ENCODE peak calls at places on chromosomes 5 and 9, in five cellular contexts. One of them, this sample, is unnamed.

GRCh38 chr9:27339661-27340295 is 42.8 kb upstream of the EQTN start:
- DNase-seq in amygdala: no peak
- DNase-seq in stromal cell of bone marrow: no peak
- DNase-seq in AG10803: peak
- DNase-seq in NCI-H2171 treated with DMSO at 0.1 percent for 48 hours: no peak
- DNase-seq in this sample: peak

GRCh38 chr9:86892576-86892975 is 54.7 kb downstream of the GAS1 start:
- DNase-seq in stromal cell of bone marrow: no peak
- DNase-seq in amygdala: no peak
- DNase-seq in NCI-H2171 treated with DMSO at 0.1 percent for 48 hours: no peak
- DNase-seq in AG10803: no peak
- DNase-seq in this sample: no peak

GRCh38 chr9:36867672-36868471 is 166.2 kb downstream of the PAX5 start:
- DNase-seq in amygdala: no peak
- DNase-seq in stromal cell of bone marrow: no peak
- DNase-seq in NCI-H2171 treated with DMSO at 0.1 percent for 48 hours: no peak
- DNase-seq in AG10803: no peak
- DNase-seq in this sample: no peak

GRCh38 chr9:30504502-30504905 is 1879.9 kb upstream of the ACO1 start:
- DNase-seq in stromal cell of bone marrow: no peak
- DNase-seq in AG10803: no peak
- DNase-seq in amygdala: no peak
- DNase-seq in NCI-H2171 treated with DMSO at 0.1 percent for 48 hours: no peak
- DNase-seq in this sample: no peak

GRCh38 chr9:100601216-100601615 is 23.3 kb downstream of the CAVIN4 start:
- DNase-seq in NCI-H2171 treated with DMSO at 0.1 percent for 48 hours: peak
- DNase-seq in amygdala: no peak
- DNase-seq in stromal cell of bone marrow: peak
- DNase-seq in AG10803: peak
- DNase-seq in this sample: peak

GRCh38 chr9:96317335-96317980 is 15.5 kb upstream of the HSD17B3 start:
- DNase-seq in amygdala: no peak
- DNase-seq in AG10803: peak
- DNase-seq in NCI-H2171 treated with DMSO at 0.1 percent for 48 hours: peak
- DNase-seq in stromal cell of bone marrow: peak
- DNase-seq in this sample: peak

GRCh38 chr9:69132391-69132790 is 41.7 kb upstream of the TJP2 start:
- DNase-seq in amygdala: no peak
- DNase-seq in NCI-H2171 treated with DMSO at 0.1 percent for 48 hours: no peak
- DNase-seq in AG10803: no peak
- DNase-seq in stromal cell of bone marrow: no peak
- DNase-seq in this sample: no peak

GRCh38 chr5:32017638-32018429 is 156.3 kb downstream of the GOLPH3 start:
- DNase-seq in amygdala: no peak
- DNase-seq in AG10803: peak
- DNase-seq in NCI-H2171 treated with DMSO at 0.1 percent for 48 hours: no peak
- DNase-seq in stromal cell of bone marrow: peak
- DNase-seq in this sample: peak

GRCh38 chr5:71877511-71877910 is 158.4 kb downstream of the CARTPT start:
- DNase-seq in AG10803: no peak
- DNase-seq in stromal cell of bone marrow: no peak
- DNase-seq in NCI-H2171 treated with DMSO at 0.1 percent for 48 hours: no peak
- DNase-seq in amygdala: no peak
- DNase-seq in this sample: no peak

GRCh38 chr5:32709789-32710334 is 1.3 kb upstream of the NPR3 start:
- DNase-seq in NCI-H2171 treated with DMSO at 0.1 percent for 48 hours: peak
- DNase-seq in stromal cell of bone marrow: peak
- DNase-seq in AG10803: peak
- DNase-seq in amygdala: no peak
- DNase-seq in this sample: peak

GRCh38 chr5:141560725-141561483 is 57.9 kb downstream of the DIAPH1 start:
- DNase-seq in stromal cell of bone marrow: peak
- DNase-seq in AG10803: peak
- DNase-seq in amygdala: peak
- DNase-seq in NCI-H2171 treated with DMSO at 0.1 percent for 48 hours: peak
- DNase-seq in this sample: peak

GRCh38 chr5:178304761-178305645 is 72.4 kb upstream of the PHYKPL start:
- DNase-seq in NCI-H2171 treated with DMSO at 0.1 percent for 48 hours: no peak
- DNase-seq in amygdala: no peak
- DNase-seq in AG10803: peak
- DNase-seq in stromal cell of bone marrow: no peak
- DNase-seq in this sample: no peak

GRCh38 chr9:121714075-121714705 is 62.8 kb downstream of the DAB2IP start:
- DNase-seq in NCI-H2171 treated with DMSO at 0.1 percent for 48 hours: no peak
- DNase-seq in AG10803: no peak
- DNase-seq in amygdala: no peak
- DNase-seq in stromal cell of bone marrow: no peak
- DNase-seq in this sample: no peak

GRCh38 chr5:6780802-6781391 is 67.7 kb downstream of the TENT4A start:
- DNase-seq in stromal cell of bone marrow: no peak
- DNase-seq in NCI-H2171 treated with DMSO at 0.1 percent for 48 hours: peak
- DNase-seq in amygdala: no peak
- DNase-seq in AG10803: no peak
- DNase-seq in this sample: no peak

GRCh38 chr5:57191163-57191562 is 17.3 kb downstream of the GPBP1 start:
- DNase-seq in amygdala: no peak
- DNase-seq in NCI-H2171 treated with DMSO at 0.1 percent for 48 hours: no peak
- DNase-seq in stromal cell of bone marrow: no peak
- DNase-seq in AG10803: no peak
- DNase-seq in this sample: no peak

GRCh38 chr9:79143211-79143610 is 428.6 kb upstream of the TLE4 start:
- DNase-seq in amygdala: no peak
- DNase-seq in stromal cell of bone marrow: no peak
- DNase-seq in AG10803: no peak
- DNase-seq in NCI-H2171 treated with DMSO at 0.1 percent for 48 hours: no peak
- DNase-seq in this sample: no peak

GRCh38 chr5:138664276-138664943 is 88.8 kb upstream of the CTNNA1 start:
- DNase-seq in NCI-H2171 treated with DMSO at 0.1 percent for 48 hours: peak
- DNase-seq in stromal cell of bone marrow: peak
- DNase-seq in amygdala: no peak
- DNase-seq in AG10803: peak
- DNase-seq in this sample: peak

GRCh38 chr9:132498811-132499210 is 83.6 kb upstream of the BARHL1 start:
- DNase-seq in AG10803: no peak
- DNase-seq in NCI-H2171 treated with DMSO at 0.1 percent for 48 hours: no peak
- DNase-seq in amygdala: no peak
- DNase-seq in stromal cell of bone marrow: no peak
- DNase-seq in this sample: no peak

This sample was measured in hippocampal formation.